ENCODE peak calls at places on chromosomes 4 and X, in four cellular contexts. A is mesendoderm; V is CD4-positive, CD25-positive, alpha-beta regulatory T cell; G is MCF 10A. E is an unnamed sample.
A peak's percentile ranks its signal among the peaks of the same experiment; 100 is the strongest.

GRCh38 chr4:62531731-62532130 is 1331.6 kb downstream of the ADGRL3 start:
- DNase-seq in A (peak; percentile 93), V (no peak), G (no peak), E (no peak)

GRCh38 chr4:101682946-101683345 is 107.6 kb upstream of the BANK1 start:
- DNase-seq in A (no peak), V (no peak), G (no peak), E (no peak)

GRCh38 chr4:92847046-92847445 is 543.3 kb downstream of the GRID2 start:
- DNase-seq in A (no peak), V (no peak), G (no peak), E (no peak)

GRCh38 chr4:24807611-24808010 is 12.2 kb downstream of the SOD3 start:
- DNase-seq in A (no peak), V (no peak), G (no peak), E (no peak)

GRCh38 chrX:152903589-152903988 is 5.7 kb downstream of the ZNF185 start:
- DNase-seq in A (no peak), V (no peak), G (no peak), E (no peak)

GRCh38 chr4:145189981-145190380 is 9.6 kb upstream of the OTUD4 start:
- DNase-seq in A (no peak), V (no peak), G (no peak), E (no peak)

GRCh38 chr4:148044889-148045352 is 313.0 kb downstream of the ARHGAP10 start:
- DNase-seq in A (no peak), V (no peak), G (no peak), E (no peak)

GRCh38 chr4:72390409-72390808 is 178.6 kb downstream of the ADAMTS3 start:
- DNase-seq in A (no peak), V (no peak), G (peak; percentile 35), E (peak; percentile 42)

GRCh38 chr4:78625073-78625472 is 73.5 kb downstream of the ANXA3 start:
- DNase-seq in A (no peak), V (no peak), G (no peak), E (no peak)

GRCh38 chr4:2937146-2937857 is 25.9 kb downstream of the NOP14 start:
- DNase-seq in A (no peak), V (no peak), G (peak; percentile 89), E (no peak)

GRCh38 chrX:53312946-53313745 is 31.8 kb upstream of the IQSEC2 start:
- DNase-seq in A (no peak), V (peak; percentile 33), G (peak; percentile 73), E (peak; percentile 60)

GRCh38 chr4:186699881-186700397 is 23.7 kb downstream of the FAT1 start:
- DNase-seq in A (no peak), V (no peak), G (no peak), E (no peak)

GRCh38 chrX:55489315-55490009 is at the start of gene USP51:
- DNase-seq in A (peak; percentile 83), V (peak; percentile 2), G (no peak), E (peak; percentile 0)

GRCh38 chr4:47831026-47831689 is 6.7 kb downstream of the CORIN start:
- DNase-seq in A (no peak), V (no peak), G (peak; percentile 18), E (no peak)

GRCh38 chr4:38943355-38943754 is 75.7 kb downstream of the FAM114A1 start:
- DNase-seq in A (no peak), V (no peak), G (no peak), E (no peak)

GRCh38 chr4:156779774-156780173 is 191.8 kb downstream of the PDGFC start:
- DNase-seq in A (peak; percentile 17), V (no peak), G (peak; percentile 59), E (peak; percentile 96)

GRCh38 chr4:89283226-89283974 is 24.2 kb downstream of the GPRIN3 start:
- DNase-seq in A (peak; percentile 46), V (peak; percentile 20), G (peak; percentile 85), E (no peak)

GRCh38 chr4:67327245-67327860 is 217.9 kb downstream of the CENPC start:
- DNase-seq in A (peak; percentile 72), V (no peak), G (peak; percentile 78), E (peak; percentile 50)

GRCh38 chrX:14528629-14529287 is 578 bp upstream of the GLRA2 start:
- DNase-seq in A (peak; percentile 70), V (no peak), G (peak; percentile 74), E (peak; percentile 29)

GRCh38 chr4:8033776-8034528 is 94.3 kb upstream of the AFAP1 start:
- DNase-seq in A (no peak), V (no peak), G (no peak), E (peak; percentile 15)

E was measured in EL.